ENCODE peak calls at places on chromosomes 1 and 21, in seven cellular contexts. R, P, L, K, T, C and J are unnamed samples.

GRCh38 chr1:6473974-6474814 is 8.2 kb upstream of the TNFRSF25 start:
- DNase-seq in R (peak), P (no peak), L (no peak), K (no peak), T (no peak), C (no peak), J (no peak)

GRCh38 chr1:119631433-119632102 is 16.5 kb downstream of the ZNF697 start:
- DNase-seq in R (peak), P (peak), L (peak), K (no peak), T (peak), C (peak), J (no peak)

GRCh38 chr1:112872551-112872962 is 83.4 kb downstream of the SLC16A1 start:
- DNase-seq in R (no peak), P (no peak), L (no peak), K (no peak), T (no peak), C (no peak), J (no peak)

GRCh38 chr1:176656257-176656995 is 193.5 kb downstream of the PAPPA2 start:
- DNase-seq in R (no peak), P (peak), L (no peak), K (peak), T (peak), C (peak), J (no peak)

GRCh38 chr1:151620286-151620685 is 8.4 kb downstream of the SNX27 start:
- DNase-seq in R (no peak), P (no peak), L (no peak), K (no peak), T (peak), C (no peak), J (no peak)

GRCh38 chr21:46060596-46061061 is 37.3 kb upstream of the COL6A2 start:
- DNase-seq in R (peak), P (peak), L (peak), K (peak), T (peak), C (peak), J (no peak)

GRCh38 chr21:35637431-35637830 is 422.9 kb downstream of the SETD4 start:
- DNase-seq in R (no peak), P (peak), L (no peak), K (no peak), T (peak), C (peak), J (no peak)

GRCh38 chr1:41322835-41323234 is 38.4 kb upstream of the FOXO6 start:
- DNase-seq in R (peak), P (no peak), L (peak), K (no peak), T (peak), C (no peak), J (no peak)

GRCh38 chr1:231385118-231385748 is 36.9 kb downstream of the EGLN1 start:
- DNase-seq in R (no peak), P (no peak), L (no peak), K (no peak), T (no peak), C (peak), J (no peak)

GRCh38 chr1:234597894-234598293 is 12.1 kb downstream of the IRF2BP2 start:
- DNase-seq in R (peak), P (peak), L (peak), K (no peak), T (peak), C (peak), J (no peak)

GRCh38 chr1:225961659-225962439 is 20.8 kb upstream of the LEFTY2 start:
- DNase-seq in R (no peak), P (no peak), L (no peak), K (no peak), T (no peak), C (no peak), J (no peak)

GRCh38 chr1:226987623-226988336 is 47.7 kb downstream of the COQ8A start:
- DNase-seq in R (peak), P (no peak), L (no peak), K (no peak), T (no peak), C (no peak), J (no peak)

GRCh38 chr1:26717066-26717465 is 21.3 kb downstream of the ARID1A start:
- DNase-seq in R (no peak), P (no peak), L (no peak), K (no peak), T (peak), C (no peak), J (no peak)

GRCh38 chr1:167252986-167253385 is 32.3 kb downstream of the POU2F1 start:
- DNase-seq in R (no peak), P (no peak), L (no peak), K (no peak), T (no peak), C (no peak), J (no peak)

GRCh38 chr1:174114788-174115448 is 44.4 kb upstream of the RABGAP1L start:
- DNase-seq in R (peak), P (peak), L (no peak), K (no peak), T (peak), C (peak), J (no peak)

GRCh38 chr1:197918815-197919522 is 1.8 kb downstream of the LHX9 start:
- DNase-seq in R (no peak), P (no peak), L (no peak), K (no peak), T (no peak), C (no peak), J (no peak)
- TF ChIP-seq CTCF in R (no peak), P (no peak), L (no peak), K (no peak), T (no peak), C (no peak), J (no peak)

GRCh38 chr1:179591253-179591591 is 410 bp upstream of the TDRD5 start:
- DNase-seq in R (no peak), P (no peak), L (no peak), K (no peak), T (no peak), C (no peak), J (no peak)
- H3K4me3 ChIP-seq in R (peak), P (no peak), L (peak), K (no peak), T (no peak), C (no peak), J (no peak)

GRCh38 chr21:44549525-44550211 is 1.6 kb downstream of the KRTAP10-2 start:
- DNase-seq in R (no peak), P (no peak), L (no peak), K (no peak), T (no peak), C (no peak), J (no peak)
- TF ChIP-seq CTCF in R (no peak), P (no peak), L (no peak), K (no peak), T (no peak), C (no peak), J (no peak)

GRCh38 chr1:211698161-211699026 is 23.0 kb upstream of the NEK2 start:
- DNase-seq in R (peak), P (peak), L (peak), K (no peak), T (peak), C (peak), J (peak)
- H3K4me3 ChIP-seq in R (no peak), P (peak), L (peak), K (no peak), T (no peak), C (no peak), J (no peak)